ENCODE peak calls at places on chromosomes 3 and 15, in six cellular contexts. One of them, this sample, is unnamed.

GRCh38 chr3:72224804-72225509 is 440.0 kb upstream of the PROK2 start:
- DNase-seq in ovary: no peak
- DNase-seq in fibroblast of lung: no peak
- DNase-seq in posterior cingulate gyrus: no peak
- DNase-seq in activated CD8-positive, alpha-beta T cell treated with anti-CD3 and anti-CD28 coated beads for 36 hours: no peak
- DNase-seq in stimulated activated CD4-positive, alpha-beta T cell treated with anti-CD3 and anti-CD28 coated beads, Interleukin-15, amount 100 ng/mL, for 24 hours: no peak
- DNase-seq in this sample: no peak

GRCh38 chr3:154901263-154901662 is 178.9 kb upstream of the MME start:
- DNase-seq in stimulated activated CD4-positive, alpha-beta T cell treated with anti-CD3 and anti-CD28 coated beads, Interleukin-15, amount 100 ng/mL, for 24 hours: no peak
- DNase-seq in posterior cingulate gyrus: no peak
- DNase-seq in activated CD8-positive, alpha-beta T cell treated with anti-CD3 and anti-CD28 coated beads for 36 hours: no peak
- DNase-seq in fibroblast of lung: no peak
- DNase-seq in ovary: no peak
- DNase-seq in this sample: no peak

GRCh38 chr3:117743962-117744361 is 1034.4 kb downstream of the TUSC7 start:
- DNase-seq in posterior cingulate gyrus: no peak
- DNase-seq in stimulated activated CD4-positive, alpha-beta T cell treated with anti-CD3 and anti-CD28 coated beads, Interleukin-15, amount 100 ng/mL, for 24 hours: no peak
- DNase-seq in activated CD8-positive, alpha-beta T cell treated with anti-CD3 and anti-CD28 coated beads for 36 hours: no peak
- DNase-seq in ovary: no peak
- DNase-seq in fibroblast of lung: no peak
- DNase-seq in this sample: no peak

GRCh38 chr15:98609144-98609852 is 39.0 kb upstream of the IGF1R start:
- DNase-seq in activated CD8-positive, alpha-beta T cell treated with anti-CD3 and anti-CD28 coated beads for 36 hours: no peak
- DNase-seq in fibroblast of lung: peak; percentile 32
- DNase-seq in posterior cingulate gyrus: no peak
- DNase-seq in stimulated activated CD4-positive, alpha-beta T cell treated with anti-CD3 and anti-CD28 coated beads, Interleukin-15, amount 100 ng/mL, for 24 hours: no peak
- DNase-seq in ovary: peak; percentile 23
- DNase-seq in this sample: no peak

GRCh38 chr3:86967062-86967461 is 23.9 kb downstream of the VGLL3 start:
- DNase-seq in activated CD8-positive, alpha-beta T cell treated with anti-CD3 and anti-CD28 coated beads for 36 hours: no peak
- DNase-seq in fibroblast of lung: no peak
- DNase-seq in ovary: no peak
- DNase-seq in stimulated activated CD4-positive, alpha-beta T cell treated with anti-CD3 and anti-CD28 coated beads, Interleukin-15, amount 100 ng/mL, for 24 hours: no peak
- DNase-seq in posterior cingulate gyrus: no peak
- DNase-seq in this sample: no peak

GRCh38 chr3:132071043-132071442 is 36.2 kb upstream of the CPNE4 start:
- DNase-seq in posterior cingulate gyrus: no peak
- DNase-seq in ovary: no peak
- DNase-seq in activated CD8-positive, alpha-beta T cell treated with anti-CD3 and anti-CD28 coated beads for 36 hours: no peak
- DNase-seq in fibroblast of lung: no peak
- DNase-seq in stimulated activated CD4-positive, alpha-beta T cell treated with anti-CD3 and anti-CD28 coated beads, Interleukin-15, amount 100 ng/mL, for 24 hours: no peak
- DNase-seq in this sample: no peak

GRCh38 chr3:56102034-56102433 is 366.2 kb downstream of the ERC2 start:
- DNase-seq in posterior cingulate gyrus: no peak
- DNase-seq in activated CD8-positive, alpha-beta T cell treated with anti-CD3 and anti-CD28 coated beads for 36 hours: no peak
- DNase-seq in ovary: no peak
- DNase-seq in fibroblast of lung: no peak
- DNase-seq in stimulated activated CD4-positive, alpha-beta T cell treated with anti-CD3 and anti-CD28 coated beads, Interleukin-15, amount 100 ng/mL, for 24 hours: no peak
- DNase-seq in this sample: no peak

GRCh38 chr3:52685285-52685704 is 418 bp downstream of the PBRM1 start:
- DNase-seq in activated CD8-positive, alpha-beta T cell treated with anti-CD3 and anti-CD28 coated beads for 36 hours: peak; percentile 89
- DNase-seq in posterior cingulate gyrus: peak; percentile 74
- DNase-seq in stimulated activated CD4-positive, alpha-beta T cell treated with anti-CD3 and anti-CD28 coated beads, Interleukin-15, amount 100 ng/mL, for 24 hours: peak; percentile 92
- DNase-seq in fibroblast of lung: no peak
- DNase-seq in ovary: no peak
- DNase-seq in this sample: no peak